ENCODE peak calls at places on chromosomes 4 and X, in four cellular contexts. G, X, T and U are unnamed samples.

GRCh38 chr4:74531952-74532794 is 87.2 kb downstream of the AREG start:
- DNase-seq in G (no peak), X (no peak), T (no peak), U (peak; percentile 45)

GRCh38 chr4:96260071-96260682 is 420.3 kb downstream of the PDHA2 start:
- DNase-seq in X (no peak), G (no peak), T (no peak), U (no peak)

GRCh38 chrX:6614516-6614915 is 79.6 kb upstream of the VCX3A start:
- DNase-seq in G (no peak), T (no peak), X (peak; percentile 6), U (no peak)

GRCh38 chr4:3304831-3305609 is 12.2 kb downstream of the RGS12 start:
- DNase-seq in G (peak; percentile 39), T (peak; percentile 77), X (no peak), U (no peak)

GRCh38 chr4:147707892-147708672 is 23.8 kb upstream of the ARHGAP10 start:
- DNase-seq in X (peak; percentile 76), T (peak; percentile 45), G (peak; percentile 39), U (peak; percentile 57)

GRCh38 chr4:165610679-165611551 is 232.1 kb downstream of the CPE start:
- DNase-seq in X (no peak), T (no peak), G (no peak), U (no peak)

GRCh38 chr4:177185579-177185978 is 124.1 kb upstream of the NEIL3 start:
- DNase-seq in X (no peak), G (no peak), T (no peak), U (no peak)

GRCh38 chr4:102586644-102587021 is 85.5 kb downstream of the NFKB1 start:
- DNase-seq in G (no peak), T (no peak), X (no peak), U (no peak)

GRCh38 chrX:112120737-112121136 is 38.2 kb upstream of the TRPC5 start:
- DNase-seq in X (no peak), G (no peak), T (no peak), U (no peak)

GRCh38 chrX:10045327-10046000 is 78.3 kb downstream of the CLDN34 start:
- DNase-seq in T (peak; percentile 36), X (peak; percentile 61), G (peak; percentile 61), U (no peak)

GRCh38 chr4:28886934-28887333 is 1833.2 kb upstream of the PCDH7 start:
- DNase-seq in T (no peak), G (no peak), X (no peak), U (no peak)

GRCh38 chr4:182492456-182492855 is 249.3 kb downstream of the TENM3 start:
- DNase-seq in G (no peak), T (no peak), X (no peak), U (peak; percentile 34)

GRCh38 chr4:62912531-62912930 is 1496.7 kb downstream of the TECRL start:
- DNase-seq in G (no peak), T (no peak), X (peak; percentile 13), U (no peak)

GRCh38 chr4:2259541-2260267 is 2.2 kb downstream of the MXD4 start:
- DNase-seq in G (peak; percentile 16), X (peak; percentile 6), T (peak; percentile 12), U (no peak)

GRCh38 chrX:69387559-69388487 is 116.3 kb upstream of the NALF2 start:
- DNase-seq in T (peak; percentile 31), G (no peak), X (peak; percentile 61), U (peak; percentile 49)

GRCh38 chrX:140664939-140665338 is 44.6 kb upstream of the LINC00632 start:
- DNase-seq in G (no peak), T (no peak), X (no peak), U (no peak)

GRCh38 chrX:107711521-107712041 is 64.0 kb downstream of the TSC22D3 start:
- DNase-seq in T (no peak), X (no peak), G (no peak), U (no peak)

GRCh38 chrX:136745215-136746173 is 35.2 kb downstream of the ARHGEF6 start:
- DNase-seq in G (no peak), T (no peak), X (no peak), U (no peak)

GRCh38 chr4:27010334-27010940 is 149.8 kb downstream of the STIM2 start:
- DNase-seq in G (peak; percentile 53), T (peak; percentile 54), X (peak; percentile 73), U (peak; percentile 45)

GRCh38 chrX:131626681-131627296 is 82.9 kb downstream of the OR13H1 start:
- DNase-seq in G (no peak), X (no peak), T (no peak), U (no peak)

GRCh38 chr4:18689308-18689915 is 667.9 kb upstream of the LCORL start:
- DNase-seq in X (peak; percentile 65), T (no peak), G (peak; percentile 35), U (peak; percentile 57)

GRCh38 chr4:2007804-2008670 is 737 bp downstream of the NELFA start:
- DNase-seq in T (no peak), X (no peak), G (no peak), U (no peak)

GRCh38 chr4:168604496-168605373 is 107.9 kb downstream of the PALLD start:
- DNase-seq in G (peak; percentile 53), T (peak; percentile 29), X (no peak), U (peak; percentile 83)

GRCh38 chr4:13616597-13616996 is 10.9 kb downstream of the BOD1L1 start:
- DNase-seq in G (no peak), X (no peak), T (no peak), U (no peak)

GRCh38 chr4:13618212-13618806 is 9.2 kb downstream of the BOD1L1 start:
- DNase-seq in G (no peak), X (no peak), T (no peak), U (no peak)

GRCh38 chr4:13617801-13618200 is 9.7 kb downstream of the BOD1L1 start:
- DNase-seq in T (no peak), X (no peak), G (no peak), U (no peak)

GRCh38 chr4:13612569-13612968 is 15.0 kb downstream of the BOD1L1 start:
- DNase-seq in G (no peak), X (no peak), T (no peak), U (no peak)

DNA sequence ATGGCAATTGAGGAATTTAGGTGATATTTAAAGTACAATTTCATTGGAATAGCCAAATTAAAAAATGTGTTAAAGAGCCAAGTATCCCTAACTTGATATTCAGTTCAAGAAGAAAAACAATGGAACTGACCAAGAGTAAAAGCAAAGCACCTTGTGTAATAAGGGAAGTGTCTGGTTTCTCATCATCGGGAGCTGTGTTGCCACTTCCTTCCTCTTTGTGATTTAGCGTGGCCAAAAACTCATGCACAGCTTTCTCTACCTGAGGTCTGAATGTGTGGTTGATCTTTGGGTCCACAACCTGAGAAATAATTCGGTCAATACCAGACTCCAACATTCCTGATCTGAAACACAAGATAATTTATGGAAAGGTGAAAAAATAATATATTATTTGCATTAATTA is 12.4 kb downstream of the BOD1L1 start:
- DNase-seq in G (no peak), X (no peak), T (no peak), U (no peak)
- H3K4me3 ChIP-seq in G (no peak overlapping the region), X (no peak overlapping the region), T (no peak overlapping the region), U (no peak overlapping the region)

DNA sequence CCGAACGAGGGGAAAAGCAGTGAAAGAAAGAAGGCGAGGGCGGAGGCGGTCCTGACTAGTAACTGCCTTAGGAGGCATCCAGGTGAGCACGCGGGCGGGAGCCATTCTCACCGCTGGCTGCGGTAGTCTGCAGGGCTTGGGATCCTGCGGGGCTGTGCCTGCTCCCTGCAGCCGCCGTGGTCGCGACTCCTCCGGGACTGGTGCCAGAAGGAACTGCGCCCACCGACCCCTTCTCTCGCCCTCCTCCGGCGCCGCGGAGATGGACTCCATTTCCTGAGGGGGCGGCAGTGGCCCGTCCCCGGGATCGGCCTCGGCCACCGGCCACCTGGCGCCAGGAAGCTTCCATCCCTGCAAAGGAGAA is 545 bp downstream of the NFXL1 start:
- DNase-seq in X (peak; percentile 55), G (peak; percentile 16), T (peak; percentile 34), U (no peak)
- H3K27ac ChIP-seq in X (peak overlapping the region; percentile 53), G (peak overlapping the region; percentile 80), T (no peak overlapping the region), U (no peak overlapping the region)

GRCh38 chrX:120464409-120464808 is 4.7 kb downstream of the LAMP2 start:
- DNase-seq in X (no peak), T (no peak), G (no peak), U (no peak)

GRCh38 chrX:120459313-120459712 is 9.8 kb downstream of the LAMP2 start:
- DNase-seq in G (no peak), T (no peak), X (no peak), U (no peak)

GRCh38 chrX:120468071-120468470 is 1.0 kb downstream of the LAMP2 start:
- DNase-seq in X (no peak), T (no peak), G (no peak), U (no peak)

GRCh38 chrX:120462370-120462769 is 6.7 kb downstream of the LAMP2 start:
- DNase-seq in X (no peak), G (no peak), T (no peak), U (no peak)

DNA sequence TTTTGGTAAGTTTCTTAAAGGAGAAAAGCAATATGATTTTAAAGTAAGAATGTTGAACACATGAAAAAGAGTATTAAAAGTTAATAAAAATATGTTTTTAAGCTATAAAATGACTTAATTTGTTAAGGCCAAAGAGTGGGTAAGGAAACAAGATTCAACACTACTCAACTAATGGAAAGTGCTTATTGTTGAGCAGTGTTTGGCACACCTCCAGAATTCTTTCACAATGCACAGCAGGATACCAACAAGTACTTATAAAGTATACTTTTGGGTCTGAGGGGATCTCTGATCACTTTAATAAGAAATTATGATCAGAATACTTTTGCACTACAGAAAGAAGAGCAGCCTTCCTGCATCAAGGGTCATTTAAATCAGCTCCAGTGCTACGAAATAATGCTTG is 5.9 kb downstream of the LAMP2 start:
- DNase-seq in G (no peak), T (no peak), X (no peak), U (no peak)
- H3K4me1 ChIP-seq in G (peaks cover 23% of the 10 kb centered on the region), T (peaks cover 4% of the 10 kb centered on the region), X (peaks cover 13% of the 10 kb centered on the region), U (peaks cover 8% of the 10 kb centered on the region)

GRCh38 chr4:4857001-4857808 is 2.3 kb upstream of the MSX1 start:
- DNase-seq in X (no peak), T (no peak), G (no peak), U (no peak)
- H3K4me3 ChIP-seq in X (no peak overlapping the region), T (no peak overlapping the region), G (no peak overlapping the region), U (no peak overlapping the region)

DNA sequence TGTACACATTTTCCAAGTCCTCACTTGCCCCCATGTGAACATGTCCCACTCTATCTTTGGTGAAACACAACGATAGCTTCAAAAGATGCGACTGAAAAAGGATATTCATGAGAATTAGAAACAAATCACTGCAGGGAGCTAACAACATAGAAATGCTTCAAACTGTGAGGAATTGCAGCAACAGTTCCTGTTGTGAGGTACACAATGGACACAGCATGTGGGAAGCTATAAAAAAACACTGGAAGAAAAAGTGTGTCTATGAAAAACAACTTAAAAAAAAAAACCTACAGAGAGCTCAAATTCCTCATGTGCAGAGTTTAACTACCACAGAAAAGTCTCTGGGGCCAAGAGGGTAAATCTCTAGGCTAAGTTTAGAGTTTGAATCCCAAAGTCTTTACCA is 51.6 kb upstream of the BLTP1 start:
- DNase-seq in X (no peak), G (no peak), T (no peak), U (no peak)
- H3K27ac ChIP-seq in X (no peak overlapping the region), G (no peak overlapping the region), T (no peak overlapping the region), U (no peak overlapping the region)

DNA sequence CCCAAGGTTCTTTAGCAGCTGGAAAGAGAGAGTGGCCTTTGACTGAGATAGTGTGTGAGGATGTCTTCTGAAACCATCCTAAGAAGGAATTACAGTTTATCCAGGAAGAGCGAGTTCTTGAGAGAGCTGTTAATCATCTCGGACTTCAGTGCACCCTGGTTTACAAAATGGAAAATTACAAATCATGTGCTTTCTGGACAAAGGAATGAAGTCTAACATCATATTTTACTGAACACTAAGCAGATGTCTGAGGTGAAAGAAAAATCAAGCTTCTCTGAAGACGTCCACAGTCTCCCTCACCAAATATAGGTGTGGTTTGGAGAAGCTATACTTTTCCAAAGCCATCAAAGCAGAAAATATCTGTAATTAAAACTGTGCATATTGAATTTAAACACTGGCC is 30.8 kb upstream of the CYP2U1 start:
- DNase-seq in G (no peak), X (no peak), T (no peak), U (no peak)
- H3K4me1 ChIP-seq in G (no peaks in the 10 kb centered on the region), X (no peaks in the 10 kb centered on the region), T (no peaks in the 10 kb centered on the region), U (peaks cover 11% of the 10 kb centered on the region)